ENCODE peak calls at places on chromosomes 5 and 9, in ten cellular contexts. G is H1; O is CD4-positive, CD25-positive, alpha-beta regulatory T cell; V is GM23338; K is stomach; T is bronchial epithelial cell; P is PC-3; B is MG63; S is colonic mucosa; X is aorta. C is an unnamed sample.

GRCh38 chr9:113781381-113781780 is 94.7 kb upstream of the ZNF618 start:
- DNase-seq in S (no peak), B (no peak), V (no peak), O (no peak), T (no peak), X (no peak), P (no peak), K (no peak), G (no peak), C (no peak)

GRCh38 chr9:76707510-76707909 is 56.7 kb upstream of the PCA3 start:
- DNase-seq in V (no peak), K (no peak), S (no peak), O (no peak), T (no peak), P (no peak), X (no peak), G (no peak), B (no peak), C (no peak)

GRCh38 chr9:19521205-19521604 is 112.4 kb downstream of the ACER2 start:
- DNase-seq in X (no peak), T (no peak), S (no peak), K (no peak), V (peak; percentile 29), P (no peak), G (no peak), B (no peak), O (no peak), C (no peak)

GRCh38 chr9:79242489-79242888 is 329.3 kb upstream of the TLE4 start:
- DNase-seq in G (no peak), X (no peak), P (no peak), O (no peak), K (no peak), V (no peak), S (no peak), T (no peak), B (no peak), C (no peak)

GRCh38 chr5:83554686-83555085 is 83.1 kb downstream of the VCAN start:
- DNase-seq in P (peak; percentile 54), S (no peak), O (no peak), X (no peak), G (no peak), V (no peak), B (no peak), T (no peak), K (no peak), C (peak; percentile 22)

GRCh38 chr9:87763286-87763685 is 37.4 kb downstream of the CTSL start:
- DNase-seq in V (no peak), G (no peak), K (no peak), P (no peak), O (no peak), S (no peak), B (no peak), X (no peak), T (peak; percentile 93), C (no peak)

GRCh38 chr9:33447404-33448158 is at the start of gene AQP3:
- DNase-seq in P (peak; percentile 37), O (peak; percentile 76), T (no peak), B (peak; percentile 15), K (peak; percentile 79), S (peak; percentile 73), G (no peak), X (peak; percentile 88), V (peak; percentile 89), C (no peak)

GRCh38 chr5:15009420-15009819 is 137.8 kb upstream of the ANKH start:
- DNase-seq in B (peak; percentile 51), X (no peak), V (no peak), T (peak; percentile 91), G (no peak), K (no peak), P (peak; percentile 98), S (peak; percentile 75), O (no peak), C (peak; percentile 54)

GRCh38 chr9:80117031-80117430 is 545.3 kb downstream of the TLE4 start:
- DNase-seq in T (no peak), V (no peak), G (no peak), P (no peak), K (no peak), X (no peak), O (no peak), S (no peak), B (no peak), C (no peak)

GRCh38 chr5:85375525-85375924 is 990.8 kb upstream of the EDIL3 start:
- DNase-seq in X (no peak), S (no peak), T (no peak), V (no peak), P (no peak), O (no peak), K (no peak), G (no peak), B (no peak), C (no peak)

GRCh38 chr9:86034863-86035734 is 64.3 kb downstream of the GOLM1 start:
- DNase-seq in O (no peak), P (peak; percentile 42), G (peak; percentile 49), T (peak; percentile 17), S (peak; percentile 50), V (peak; percentile 83), X (no peak), K (peak; percentile 64), B (peak; percentile 39), C (no peak)

GRCh38 chr9:81078555-81078954 is 610.8 kb downstream of the TLE1 start:
- DNase-seq in X (no peak), B (no peak), O (no peak), T (no peak), P (no peak), G (no peak), K (no peak), S (no peak), V (no peak), C (no peak)

GRCh38 chr9:72533322-72533721 is 11.9 kb downstream of the TMC1 start:
- DNase-seq in T (no peak), K (no peak), G (no peak), X (no peak), B (no peak), O (no peak), S (peak; percentile 38), P (peak; percentile 29), V (no peak), C (no peak)

DNA sequence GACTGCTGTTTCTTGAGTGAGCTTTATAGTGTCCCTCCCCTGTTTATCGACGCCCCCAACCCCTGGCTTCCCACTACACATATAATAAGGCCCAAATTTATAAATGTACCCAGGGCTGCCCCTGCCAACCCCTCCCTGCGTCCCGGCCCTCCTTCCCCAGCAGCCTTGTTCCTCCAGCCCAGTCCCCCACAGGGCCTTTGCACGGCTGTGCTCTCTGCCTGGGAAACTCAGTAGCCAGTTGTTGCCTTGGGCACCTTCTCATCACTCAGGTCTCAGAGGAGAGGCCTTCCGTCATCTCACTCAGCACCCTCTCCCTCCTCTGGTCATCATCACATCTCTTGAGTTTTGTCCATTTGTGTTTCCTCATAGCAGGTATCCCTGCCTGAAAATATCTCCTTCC is 15.8 kb upstream of the UNC5A start:
- DNase-seq in G (no peak), T (no peak), K (no peak), X (no peak), V (no peak), B (no peak), S (no peak), O (no peak), P (no peak), C (no peak)
- H3K27me3 ChIP-seq in G (peaks cover 2% of the 10 kb centered on the region), T (peaks cover 31% of the 10 kb centered on the region), K (peaks cover 78% of the 10 kb centered on the region), X (no peaks in the 10 kb centered on the region), V (no peaks in the 10 kb centered on the region), B (peaks cover 12% of the 10 kb centered on the region), S (peaks cover 4% of the 10 kb centered on the region), O (peaks cover 2% of the 10 kb centered on the region), P (no peaks in the 10 kb centered on the region), C (peaks cover 94% of the 10 kb centered on the region)

GRCh38 chr9:136626740-136627642 is 35.7 kb upstream of the EGFL7 start:
- DNase-seq in T (peak; percentile 47), G (no peak), S (peak; percentile 83), P (no peak), K (peak; percentile 89), O (no peak), V (no peak), X (no peak), B (no peak), C (no peak)
- H3K27me3 ChIP-seq in T (no peaks in the 10 kb centered on the region), G (no peaks in the 10 kb centered on the region), S (no peaks in the 10 kb centered on the region), P (no peaks in the 10 kb centered on the region), K (peaks cover 7% of the 10 kb centered on the region), O (no peaks in the 10 kb centered on the region), V (no peaks in the 10 kb centered on the region), X (no peaks in the 10 kb centered on the region), B (no peaks in the 10 kb centered on the region), C (no peaks in the 10 kb centered on the region)

GRCh38 chr5:147968855-147969254 is 62.5 kb upstream of the C5orf46 start:
- DNase-seq in T (no peak), O (no peak), X (no peak), P (peak; percentile 36), B (peak; percentile 30), K (no peak), G (no peak), S (no peak), V (no peak), C (no peak)

GRCh38 chr5:147971472-147971871 is 65.1 kb upstream of the C5orf46 start:
- DNase-seq in V (peak; percentile 30), O (no peak), S (no peak), K (no peak), P (peak; percentile 29), G (no peak), B (no peak), T (peak; percentile 56), X (no peak), C (no peak)

GRCh38 chr5:147972441-147972840 is 66.1 kb upstream of the C5orf46 start:
- DNase-seq in O (no peak), T (peak; percentile 53), K (no peak), B (no peak), P (peak; percentile 50), X (no peak), G (no peak), V (no peak), S (no peak), C (no peak)

DNA sequence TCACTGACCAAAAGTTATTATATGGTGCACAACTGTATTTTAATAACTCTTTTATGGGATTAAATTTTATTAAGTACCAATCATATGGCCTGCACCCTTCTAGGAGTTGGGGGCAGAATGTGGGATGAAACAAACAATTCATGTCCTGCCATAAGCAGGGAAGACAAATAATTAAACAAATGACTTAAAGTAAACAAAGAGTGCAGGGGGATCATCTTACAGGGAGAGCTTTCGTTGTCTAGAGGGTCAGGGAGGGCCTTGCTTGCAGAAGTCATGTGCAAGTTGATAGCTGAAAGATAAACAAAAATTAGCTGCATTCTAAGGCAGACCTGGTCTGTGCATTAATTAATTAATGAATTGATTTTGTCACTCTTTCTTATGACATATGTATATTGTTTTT is 66.7 kb upstream of the C5orf46 start:
- DNase-seq in G (no peak), O (no peak), S (no peak), B (no peak), K (no peak), T (no peak), V (no peak), X (no peak), P (peak; percentile 40), C (no peak)
- H3K27me3 ChIP-seq in G (no peaks in the 10 kb centered on the region), O (no peaks in the 10 kb centered on the region), S (no peaks in the 10 kb centered on the region), B (no peaks in the 10 kb centered on the region), K (no peaks in the 10 kb centered on the region), T (no peaks in the 10 kb centered on the region), V (no peaks in the 10 kb centered on the region), X (no peaks in the 10 kb centered on the region), P (no peaks in the 10 kb centered on the region), C (peaks cover 1% of the 10 kb centered on the region)

DNA sequence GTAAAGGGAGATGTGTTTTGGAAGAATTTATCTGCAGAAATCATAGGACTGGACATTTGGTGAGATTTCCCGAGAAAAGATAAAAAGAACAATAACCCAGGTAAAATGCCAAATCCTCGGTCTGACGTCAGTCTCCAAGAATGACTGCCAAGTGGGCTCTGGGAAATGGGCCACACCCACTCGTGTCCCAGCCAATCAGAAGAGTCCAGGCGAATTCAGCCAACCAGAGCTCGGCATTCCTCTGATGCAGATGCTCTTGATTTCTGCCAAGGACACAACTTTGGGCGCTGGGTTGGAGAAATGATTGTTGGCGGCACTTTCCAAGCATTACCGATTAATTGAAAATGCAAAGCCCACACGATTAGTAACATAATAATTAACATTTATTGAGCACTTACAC is 73.3 kb downstream of the FGF18 start:
- DNase-seq in S (no peak), P (no peak), V (peak; percentile 55), K (no peak), X (no peak), G (no peak), T (no peak), O (no peak), B (peak; percentile 90), C (no peak)
- H3K27me3 ChIP-seq in S (no peaks in the 10 kb centered on the region), P (peaks cover 19% of the 10 kb centered on the region), V (no peaks in the 10 kb centered on the region), K (no peaks in the 10 kb centered on the region), X (no peaks in the 10 kb centered on the region), G (no peaks in the 10 kb centered on the region), T (no peaks in the 10 kb centered on the region), O (no peaks in the 10 kb centered on the region), B (no peaks in the 10 kb centered on the region), C (no peaks in the 10 kb centered on the region)

C was measured in SJSA1.